ENCODE peak calls at places on chromosomes 4 and X, in ten cellular contexts. One of them, this sample, is unnamed.

GRCh38 chrX:12319012-12319519 is 180.8 kb downstream of the FRMPD4 start:
- DNase-seq in stimulated activated CD4-positive, alpha-beta T cell treated with anti-CD3 and anti-CD28 coated beads, Interleukin-15, amount 100 ng/mL, for 1 hour: no peak
- DNase-seq in kidney: no peak
- DNase-seq in posterior vena cava: no peak
- DNase-seq in fibroblast of gingiva: no peak
- DNase-seq in activated CD4-positive, CD25-positive, alpha-beta regulatory T cell treated with anti-CD3 and anti-CD28 coated beads, Interleukin-2, amount 50 U/mL, for 72 hours: no peak
- DNase-seq in cardiac septum: no peak
- DNase-seq in heart left ventricle: no peak
- DNase-seq in occipital lobe: no peak
- DNase-seq in activated T-helper 1 cell treated with anti-CD3 and anti-CD28 coated beads, Interleukin-2, amount 50 U/mL, for 16 hours: no peak
- DNase-seq in this sample: no peak

GRCh38 chr4:151099976-151100417 is 569 bp downstream of the RPS3A start:
- DNase-seq in stimulated activated CD4-positive, alpha-beta T cell treated with anti-CD3 and anti-CD28 coated beads, Interleukin-15, amount 100 ng/mL, for 1 hour: no peak
- DNase-seq in kidney: no peak
- DNase-seq in posterior vena cava: no peak
- DNase-seq in fibroblast of gingiva: peak
- DNase-seq in activated CD4-positive, CD25-positive, alpha-beta regulatory T cell treated with anti-CD3 and anti-CD28 coated beads, Interleukin-2, amount 50 U/mL, for 72 hours: no peak
- DNase-seq in cardiac septum: no peak
- DNase-seq in heart left ventricle: no peak
- DNase-seq in occipital lobe: no peak
- DNase-seq in activated T-helper 1 cell treated with anti-CD3 and anti-CD28 coated beads, Interleukin-2, amount 50 U/mL, for 16 hours: no peak
- DNase-seq in this sample: no peak

GRCh38 chr4:145034727-145035211 is 63.2 kb downstream of the ANAPC10 start:
- DNase-seq in stimulated activated CD4-positive, alpha-beta T cell treated with anti-CD3 and anti-CD28 coated beads, Interleukin-15, amount 100 ng/mL, for 1 hour: no peak
- DNase-seq in kidney: no peak
- DNase-seq in posterior vena cava: no peak
- DNase-seq in fibroblast of gingiva: peak
- DNase-seq in activated CD4-positive, CD25-positive, alpha-beta regulatory T cell treated with anti-CD3 and anti-CD28 coated beads, Interleukin-2, amount 50 U/mL, for 72 hours: no peak
- DNase-seq in cardiac septum: no peak
- DNase-seq in heart left ventricle: no peak
- DNase-seq in occipital lobe: no peak
- DNase-seq in activated T-helper 1 cell treated with anti-CD3 and anti-CD28 coated beads, Interleukin-2, amount 50 U/mL, for 16 hours: no peak
- DNase-seq in this sample: no peak

GRCh38 chr4:145168578-145169187 is 11.7 kb downstream of the OTUD4 start:
- DNase-seq in stimulated activated CD4-positive, alpha-beta T cell treated with anti-CD3 and anti-CD28 coated beads, Interleukin-15, amount 100 ng/mL, for 1 hour: no peak
- DNase-seq in kidney: no peak
- DNase-seq in posterior vena cava: no peak
- DNase-seq in fibroblast of gingiva: no peak
- DNase-seq in activated CD4-positive, CD25-positive, alpha-beta regulatory T cell treated with anti-CD3 and anti-CD28 coated beads, Interleukin-2, amount 50 U/mL, for 72 hours: no peak
- DNase-seq in cardiac septum: no peak
- DNase-seq in heart left ventricle: no peak
- DNase-seq in occipital lobe: no peak
- DNase-seq in activated T-helper 1 cell treated with anti-CD3 and anti-CD28 coated beads, Interleukin-2, amount 50 U/mL, for 16 hours: no peak
- DNase-seq in this sample: no peak

GRCh38 chrX:22090181-22090580 is 58.1 kb downstream of the PHEX start:
- DNase-seq in stimulated activated CD4-positive, alpha-beta T cell treated with anti-CD3 and anti-CD28 coated beads, Interleukin-15, amount 100 ng/mL, for 1 hour: no peak
- DNase-seq in kidney: no peak
- DNase-seq in posterior vena cava: no peak
- DNase-seq in fibroblast of gingiva: peak
- DNase-seq in activated CD4-positive, CD25-positive, alpha-beta regulatory T cell treated with anti-CD3 and anti-CD28 coated beads, Interleukin-2, amount 50 U/mL, for 72 hours: no peak
- DNase-seq in cardiac septum: no peak
- DNase-seq in heart left ventricle: no peak
- DNase-seq in occipital lobe: no peak
- DNase-seq in activated T-helper 1 cell treated with anti-CD3 and anti-CD28 coated beads, Interleukin-2, amount 50 U/mL, for 16 hours: no peak
- DNase-seq in this sample: no peak

GRCh38 chr4:184699941-184700340 is 34.0 kb downstream of the CENPU start:
- DNase-seq in stimulated activated CD4-positive, alpha-beta T cell treated with anti-CD3 and anti-CD28 coated beads, Interleukin-15, amount 100 ng/mL, for 1 hour: no peak
- DNase-seq in kidney: no peak
- DNase-seq in posterior vena cava: no peak
- DNase-seq in fibroblast of gingiva: no peak
- DNase-seq in activated CD4-positive, CD25-positive, alpha-beta regulatory T cell treated with anti-CD3 and anti-CD28 coated beads, Interleukin-2, amount 50 U/mL, for 72 hours: no peak
- DNase-seq in cardiac septum: no peak
- DNase-seq in heart left ventricle: no peak
- DNase-seq in occipital lobe: no peak
- DNase-seq in activated T-helper 1 cell treated with anti-CD3 and anti-CD28 coated beads, Interleukin-2, amount 50 U/mL, for 16 hours: no peak
- DNase-seq in this sample: no peak

GRCh38 chr4:32400870-32401269 is 1680.7 kb downstream of the PCDH7 start:
- DNase-seq in stimulated activated CD4-positive, alpha-beta T cell treated with anti-CD3 and anti-CD28 coated beads, Interleukin-15, amount 100 ng/mL, for 1 hour: no peak
- DNase-seq in kidney: no peak
- DNase-seq in posterior vena cava: no peak
- DNase-seq in fibroblast of gingiva: no peak
- DNase-seq in activated CD4-positive, CD25-positive, alpha-beta regulatory T cell treated with anti-CD3 and anti-CD28 coated beads, Interleukin-2, amount 50 U/mL, for 72 hours: no peak
- DNase-seq in cardiac septum: no peak
- DNase-seq in heart left ventricle: no peak
- DNase-seq in occipital lobe: no peak
- DNase-seq in activated T-helper 1 cell treated with anti-CD3 and anti-CD28 coated beads, Interleukin-2, amount 50 U/mL, for 16 hours: no peak
- DNase-seq in this sample: no peak

GRCh38 chr4:1998296-1998695 is 10.5 kb downstream of the NELFA start:
- DNase-seq in stimulated activated CD4-positive, alpha-beta T cell treated with anti-CD3 and anti-CD28 coated beads, Interleukin-15, amount 100 ng/mL, for 1 hour: no peak
- DNase-seq in kidney: no peak
- DNase-seq in posterior vena cava: no peak
- DNase-seq in fibroblast of gingiva: no peak
- DNase-seq in activated CD4-positive, CD25-positive, alpha-beta regulatory T cell treated with anti-CD3 and anti-CD28 coated beads, Interleukin-2, amount 50 U/mL, for 72 hours: no peak
- DNase-seq in cardiac septum: no peak
- DNase-seq in heart left ventricle: no peak
- DNase-seq in occipital lobe: no peak
- DNase-seq in activated T-helper 1 cell treated with anti-CD3 and anti-CD28 coated beads, Interleukin-2, amount 50 U/mL, for 16 hours: no peak
- DNase-seq in this sample: no peak

GRCh38 chrX:19893722-19894121 is 6.3 kb upstream of the SH3KBP1 start:
- DNase-seq in stimulated activated CD4-positive, alpha-beta T cell treated with anti-CD3 and anti-CD28 coated beads, Interleukin-15, amount 100 ng/mL, for 1 hour: no peak
- DNase-seq in kidney: no peak
- DNase-seq in posterior vena cava: no peak
- DNase-seq in fibroblast of gingiva: peak
- DNase-seq in activated CD4-positive, CD25-positive, alpha-beta regulatory T cell treated with anti-CD3 and anti-CD28 coated beads, Interleukin-2, amount 50 U/mL, for 72 hours: no peak
- DNase-seq in cardiac septum: no peak
- DNase-seq in heart left ventricle: no peak
- DNase-seq in occipital lobe: no peak
- DNase-seq in activated T-helper 1 cell treated with anti-CD3 and anti-CD28 coated beads, Interleukin-2, amount 50 U/mL, for 16 hours: no peak
- DNase-seq in this sample: no peak

GRCh38 chr4:52837716-52838558 is 24.2 kb upstream of the RASL11B start:
- DNase-seq in stimulated activated CD4-positive, alpha-beta T cell treated with anti-CD3 and anti-CD28 coated beads, Interleukin-15, amount 100 ng/mL, for 1 hour: no peak
- DNase-seq in kidney: no peak
- DNase-seq in posterior vena cava: no peak
- DNase-seq in fibroblast of gingiva: peak
- DNase-seq in activated CD4-positive, CD25-positive, alpha-beta regulatory T cell treated with anti-CD3 and anti-CD28 coated beads, Interleukin-2, amount 50 U/mL, for 72 hours: no peak
- DNase-seq in cardiac septum: no peak
- DNase-seq in heart left ventricle: no peak
- DNase-seq in occipital lobe: no peak
- DNase-seq in activated T-helper 1 cell treated with anti-CD3 and anti-CD28 coated beads, Interleukin-2, amount 50 U/mL, for 16 hours: no peak
- DNase-seq in this sample: no peak

GRCh38 chr4:39363773-39364393 is 2.3 kb downstream of the RFC1 start:
- DNase-seq in stimulated activated CD4-positive, alpha-beta T cell treated with anti-CD3 and anti-CD28 coated beads, Interleukin-15, amount 100 ng/mL, for 1 hour: no peak
- DNase-seq in kidney: no peak
- DNase-seq in posterior vena cava: no peak
- DNase-seq in fibroblast of gingiva: no peak
- DNase-seq in activated CD4-positive, CD25-positive, alpha-beta regulatory T cell treated with anti-CD3 and anti-CD28 coated beads, Interleukin-2, amount 50 U/mL, for 72 hours: no peak
- DNase-seq in cardiac septum: no peak
- DNase-seq in heart left ventricle: no peak
- DNase-seq in occipital lobe: no peak
- DNase-seq in activated T-helper 1 cell treated with anti-CD3 and anti-CD28 coated beads, Interleukin-2, amount 50 U/mL, for 16 hours: no peak
- DNase-seq in this sample: no peak

GRCh38 chrX:136417806-136418205 is 69.9 kb upstream of the BRS3 start:
- DNase-seq in stimulated activated CD4-positive, alpha-beta T cell treated with anti-CD3 and anti-CD28 coated beads, Interleukin-15, amount 100 ng/mL, for 1 hour: no peak
- DNase-seq in kidney: no peak
- DNase-seq in posterior vena cava: no peak
- DNase-seq in fibroblast of gingiva: no peak
- DNase-seq in activated CD4-positive, CD25-positive, alpha-beta regulatory T cell treated with anti-CD3 and anti-CD28 coated beads, Interleukin-2, amount 50 U/mL, for 72 hours: no peak
- DNase-seq in cardiac septum: no peak
- DNase-seq in heart left ventricle: no peak
- DNase-seq in occipital lobe: no peak
- DNase-seq in activated T-helper 1 cell treated with anti-CD3 and anti-CD28 coated beads, Interleukin-2, amount 50 U/mL, for 16 hours: no peak
- DNase-seq in this sample: no peak

GRCh38 chr4:30696195-30696594 is 24.0 kb upstream of the PCDH7 start:
- DNase-seq in stimulated activated CD4-positive, alpha-beta T cell treated with anti-CD3 and anti-CD28 coated beads, Interleukin-15, amount 100 ng/mL, for 1 hour: no peak
- DNase-seq in kidney: no peak
- DNase-seq in posterior vena cava: no peak
- DNase-seq in fibroblast of gingiva: no peak
- DNase-seq in activated CD4-positive, CD25-positive, alpha-beta regulatory T cell treated with anti-CD3 and anti-CD28 coated beads, Interleukin-2, amount 50 U/mL, for 72 hours: no peak
- DNase-seq in cardiac septum: no peak
- DNase-seq in heart left ventricle: no peak
- DNase-seq in occipital lobe: no peak
- DNase-seq in activated T-helper 1 cell treated with anti-CD3 and anti-CD28 coated beads, Interleukin-2, amount 50 U/mL, for 16 hours: no peak
- DNase-seq in this sample: no peak

GRCh38 chrX:131881194-131881593 is 141.9 kb upstream of the STK26 start:
- DNase-seq in stimulated activated CD4-positive, alpha-beta T cell treated with anti-CD3 and anti-CD28 coated beads, Interleukin-15, amount 100 ng/mL, for 1 hour: no peak
- DNase-seq in kidney: no peak
- DNase-seq in posterior vena cava: no peak
- DNase-seq in fibroblast of gingiva: no peak
- DNase-seq in activated CD4-positive, CD25-positive, alpha-beta regulatory T cell treated with anti-CD3 and anti-CD28 coated beads, Interleukin-2, amount 50 U/mL, for 72 hours: no peak
- DNase-seq in cardiac septum: no peak
- DNase-seq in heart left ventricle: no peak
- DNase-seq in occipital lobe: no peak
- DNase-seq in activated T-helper 1 cell treated with anti-CD3 and anti-CD28 coated beads, Interleukin-2, amount 50 U/mL, for 16 hours: no peak
- DNase-seq in this sample: no peak

GRCh38 chrX:137401092-137401491 is 164.8 kb upstream of the ZIC3 start:
- DNase-seq in stimulated activated CD4-positive, alpha-beta T cell treated with anti-CD3 and anti-CD28 coated beads, Interleukin-15, amount 100 ng/mL, for 1 hour: no peak
- DNase-seq in kidney: no peak
- DNase-seq in posterior vena cava: no peak
- DNase-seq in fibroblast of gingiva: no peak
- DNase-seq in activated CD4-positive, CD25-positive, alpha-beta regulatory T cell treated with anti-CD3 and anti-CD28 coated beads, Interleukin-2, amount 50 U/mL, for 72 hours: no peak
- DNase-seq in cardiac septum: no peak
- DNase-seq in heart left ventricle: no peak
- DNase-seq in occipital lobe: no peak
- DNase-seq in activated T-helper 1 cell treated with anti-CD3 and anti-CD28 coated beads, Interleukin-2, amount 50 U/mL, for 16 hours: no peak
- DNase-seq in this sample: no peak

GRCh38 chr4:8044699-8045098 is 105.0 kb upstream of the AFAP1 start:
- DNase-seq in stimulated activated CD4-positive, alpha-beta T cell treated with anti-CD3 and anti-CD28 coated beads, Interleukin-15, amount 100 ng/mL, for 1 hour: no peak
- DNase-seq in kidney: no peak
- DNase-seq in posterior vena cava: no peak
- DNase-seq in fibroblast of gingiva: no peak
- DNase-seq in activated CD4-positive, CD25-positive, alpha-beta regulatory T cell treated with anti-CD3 and anti-CD28 coated beads, Interleukin-2, amount 50 U/mL, for 72 hours: no peak
- DNase-seq in cardiac septum: no peak
- DNase-seq in heart left ventricle: no peak
- DNase-seq in occipital lobe: no peak
- DNase-seq in activated T-helper 1 cell treated with anti-CD3 and anti-CD28 coated beads, Interleukin-2, amount 50 U/mL, for 16 hours: no peak
- DNase-seq in this sample: no peak

GRCh38 chr4:152290522-152290921 is 245.4 kb downstream of the FBXW7 start:
- DNase-seq in stimulated activated CD4-positive, alpha-beta T cell treated with anti-CD3 and anti-CD28 coated beads, Interleukin-15, amount 100 ng/mL, for 1 hour: no peak
- DNase-seq in kidney: no peak
- DNase-seq in posterior vena cava: no peak
- DNase-seq in fibroblast of gingiva: no peak
- DNase-seq in activated CD4-positive, CD25-positive, alpha-beta regulatory T cell treated with anti-CD3 and anti-CD28 coated beads, Interleukin-2, amount 50 U/mL, for 72 hours: no peak
- DNase-seq in cardiac septum: no peak
- DNase-seq in heart left ventricle: no peak
- DNase-seq in occipital lobe: no peak
- DNase-seq in activated T-helper 1 cell treated with anti-CD3 and anti-CD28 coated beads, Interleukin-2, amount 50 U/mL, for 16 hours: no peak
- DNase-seq in this sample: no peak

GRCh38 chr4:132992686-132993085 is 156.4 kb upstream of the PCDH10 start:
- DNase-seq in stimulated activated CD4-positive, alpha-beta T cell treated with anti-CD3 and anti-CD28 coated beads, Interleukin-15, amount 100 ng/mL, for 1 hour: no peak
- DNase-seq in kidney: no peak
- DNase-seq in posterior vena cava: no peak
- DNase-seq in fibroblast of gingiva: no peak
- DNase-seq in activated CD4-positive, CD25-positive, alpha-beta regulatory T cell treated with anti-CD3 and anti-CD28 coated beads, Interleukin-2, amount 50 U/mL, for 72 hours: no peak
- DNase-seq in cardiac septum: no peak
- DNase-seq in heart left ventricle: no peak
- DNase-seq in occipital lobe: no peak
- DNase-seq in activated T-helper 1 cell treated with anti-CD3 and anti-CD28 coated beads, Interleukin-2, amount 50 U/mL, for 16 hours: no peak
- DNase-seq in this sample: no peak

GRCh38 chrX:149453030-149453429 is 52.1 kb downstream of the IDS start:
- DNase-seq in stimulated activated CD4-positive, alpha-beta T cell treated with anti-CD3 and anti-CD28 coated beads, Interleukin-15, amount 100 ng/mL, for 1 hour: no peak
- DNase-seq in kidney: no peak
- DNase-seq in posterior vena cava: no peak
- DNase-seq in fibroblast of gingiva: peak
- DNase-seq in activated CD4-positive, CD25-positive, alpha-beta regulatory T cell treated with anti-CD3 and anti-CD28 coated beads, Interleukin-2, amount 50 U/mL, for 72 hours: no peak
- DNase-seq in cardiac septum: no peak
- DNase-seq in heart left ventricle: no peak
- DNase-seq in occipital lobe: no peak
- DNase-seq in activated T-helper 1 cell treated with anti-CD3 and anti-CD28 coated beads, Interleukin-2, amount 50 U/mL, for 16 hours: no peak
- DNase-seq in this sample: no peak

GRCh38 chr4:121011138-121011537 is 61.2 kb downstream of the NDNF start:
- DNase-seq in stimulated activated CD4-positive, alpha-beta T cell treated with anti-CD3 and anti-CD28 coated beads, Interleukin-15, amount 100 ng/mL, for 1 hour: no peak
- DNase-seq in kidney: no peak
- DNase-seq in posterior vena cava: no peak
- DNase-seq in fibroblast of gingiva: no peak
- DNase-seq in activated CD4-positive, CD25-positive, alpha-beta regulatory T cell treated with anti-CD3 and anti-CD28 coated beads, Interleukin-2, amount 50 U/mL, for 72 hours: no peak
- DNase-seq in cardiac septum: no peak
- DNase-seq in heart left ventricle: no peak
- DNase-seq in occipital lobe: no peak
- DNase-seq in activated T-helper 1 cell treated with anti-CD3 and anti-CD28 coated beads, Interleukin-2, amount 50 U/mL, for 16 hours: no peak
- DNase-seq in this sample: no peak

GRCh38 chr4:171517883-171518282 is 295.3 kb upstream of the GALNTL6 start:
- DNase-seq in stimulated activated CD4-positive, alpha-beta T cell treated with anti-CD3 and anti-CD28 coated beads, Interleukin-15, amount 100 ng/mL, for 1 hour: no peak
- DNase-seq in kidney: no peak
- DNase-seq in posterior vena cava: no peak
- DNase-seq in fibroblast of gingiva: no peak
- DNase-seq in activated CD4-positive, CD25-positive, alpha-beta regulatory T cell treated with anti-CD3 and anti-CD28 coated beads, Interleukin-2, amount 50 U/mL, for 72 hours: no peak
- DNase-seq in cardiac septum: no peak
- DNase-seq in heart left ventricle: no peak
- DNase-seq in occipital lobe: no peak
- DNase-seq in activated T-helper 1 cell treated with anti-CD3 and anti-CD28 coated beads, Interleukin-2, amount 50 U/mL, for 16 hours: no peak
- DNase-seq in this sample: no peak

GRCh38 chrX:10230222-10230621 is 73.4 kb downstream of the CLCN4 start:
- DNase-seq in stimulated activated CD4-positive, alpha-beta T cell treated with anti-CD3 and anti-CD28 coated beads, Interleukin-15, amount 100 ng/mL, for 1 hour: no peak
- DNase-seq in kidney: no peak
- DNase-seq in posterior vena cava: no peak
- DNase-seq in fibroblast of gingiva: peak
- DNase-seq in activated CD4-positive, CD25-positive, alpha-beta regulatory T cell treated with anti-CD3 and anti-CD28 coated beads, Interleukin-2, amount 50 U/mL, for 72 hours: no peak
- DNase-seq in cardiac septum: no peak
- DNase-seq in heart left ventricle: no peak
- DNase-seq in occipital lobe: no peak
- DNase-seq in activated T-helper 1 cell treated with anti-CD3 and anti-CD28 coated beads, Interleukin-2, amount 50 U/mL, for 16 hours: no peak
- DNase-seq in this sample: no peak

GRCh38 chrX:55007633-55008032 is 7.5 kb downstream of the APEX2 start:
- DNase-seq in stimulated activated CD4-positive, alpha-beta T cell treated with anti-CD3 and anti-CD28 coated beads, Interleukin-15, amount 100 ng/mL, for 1 hour: no peak
- DNase-seq in kidney: no peak
- DNase-seq in posterior vena cava: no peak
- DNase-seq in fibroblast of gingiva: peak
- DNase-seq in activated CD4-positive, CD25-positive, alpha-beta regulatory T cell treated with anti-CD3 and anti-CD28 coated beads, Interleukin-2, amount 50 U/mL, for 72 hours: no peak
- DNase-seq in cardiac septum: no peak
- DNase-seq in heart left ventricle: peak
- DNase-seq in occipital lobe: no peak
- DNase-seq in activated T-helper 1 cell treated with anti-CD3 and anti-CD28 coated beads, Interleukin-2, amount 50 U/mL, for 16 hours: no peak
- DNase-seq in this sample: no peak

This sample was measured in chondrocyte.